ENCODE peak calls at places on chromosome 17, in four cellular contexts. One of them, this sample, is unnamed.
A peak's percentile ranks its signal among the peaks of the same experiment; 100 is the strongest.

GRCh38 chr17:74777884-74778490 is 1.8 kb upstream of the NAT9 start:
- DNase-seq in nephron progenitor cell: no peak
- DNase-seq in HS-27A: no peak
- DNase-seq in astrocyte of the spinal cord: no peak
- DNase-seq in this sample: no peak

GRCh38 chr17:35778641-35779196 is 16.7 kb downstream of the MMP28 start:
- DNase-seq in nephron progenitor cell: no peak
- DNase-seq in HS-27A: no peak
- DNase-seq in astrocyte of the spinal cord: no peak
- DNase-seq in this sample: no peak

GRCh38 chr17:74070374-74070773 is 133.1 kb upstream of the RPL38 start:
- DNase-seq in nephron progenitor cell: no peak
- DNase-seq in HS-27A: no peak
- DNase-seq in astrocyte of the spinal cord: no peak
- DNase-seq in this sample: no peak

GRCh38 chr17:47267354-47267828 is 13.8 kb downstream of the ITGB3 start:
- DNase-seq in nephron progenitor cell: no peak
- DNase-seq in HS-27A: peak; percentile 90
- DNase-seq in astrocyte of the spinal cord: peak; percentile 98
- DNase-seq in this sample: no peak

GRCh38 chr17:65584604-65585521 is 23.4 kb upstream of the AXIN2 start:
- DNase-seq in nephron progenitor cell: no peak
- DNase-seq in HS-27A: no peak
- DNase-seq in astrocyte of the spinal cord: no peak
- DNase-seq in this sample: no peak

GRCh38 chr17:1286379-1287106 is 7.1 kb downstream of the TRARG1 start:
- DNase-seq in nephron progenitor cell: no peak
- DNase-seq in HS-27A: no peak
- DNase-seq in astrocyte of the spinal cord: no peak
- DNase-seq in this sample: no peak

GRCh38 chr17:49362723-49363117 is 670 bp upstream of the ZNF652 start:
- DNase-seq in nephron progenitor cell: no peak
- DNase-seq in HS-27A: no peak
- DNase-seq in astrocyte of the spinal cord: peak; percentile 4
- DNase-seq in this sample: no peak

GRCh38 chr17:43875476-43876147 is 28.6 kb downstream of the CD300LG start:
- DNase-seq in nephron progenitor cell: no peak
- DNase-seq in HS-27A: no peak
- DNase-seq in astrocyte of the spinal cord: no peak
- DNase-seq in this sample: no peak

GRCh38 chr17:40540448-40540847 is 24.8 kb downstream of the CCR7 start:
- DNase-seq in nephron progenitor cell: no peak
- DNase-seq in HS-27A: no peak
- DNase-seq in astrocyte of the spinal cord: no peak
- DNase-seq in this sample: no peak

GRCh38 chr17:1211287-1211686 is 31.5 kb upstream of the ABR start:
- DNase-seq in nephron progenitor cell: no peak
- DNase-seq in HS-27A: no peak
- DNase-seq in astrocyte of the spinal cord: no peak
- DNase-seq in this sample: no peak

GRCh38 chr17:82023447-82024241 is 539 bp downstream of the LRRC45 start:
- DNase-seq in nephron progenitor cell: peak; percentile 47
- DNase-seq in HS-27A: no peak
- DNase-seq in astrocyte of the spinal cord: no peak
- DNase-seq in this sample: peak; percentile 33

GRCh38 chr17:33523577-33523981 is 230.5 kb upstream of the ASIC2 start:
- DNase-seq in nephron progenitor cell: no peak
- DNase-seq in HS-27A: no peak
- DNase-seq in astrocyte of the spinal cord: no peak
- DNase-seq in this sample: no peak

GRCh38 chr17:10742431-10742830 is 12.6 kb upstream of the TMEM220 start:
- DNase-seq in nephron progenitor cell: no peak
- DNase-seq in HS-27A: no peak
- DNase-seq in astrocyte of the spinal cord: no peak
- DNase-seq in this sample: no peak

GRCh38 chr17:57657211-57657610 is 87.9 kb downstream of the CCDC182 start:
- DNase-seq in nephron progenitor cell: no peak
- DNase-seq in HS-27A: no peak
- DNase-seq in astrocyte of the spinal cord: no peak
- DNase-seq in this sample: no peak